ENCODE peak calls at places on chromosomes 4 and X, in nine cellular contexts. Q, N, Z, E, A, F, D, T and K are unnamed samples.

GRCh38 chr4:93828830-93829530 is 427 bp downstream of the ATOH1 start:
- DNase-seq in Q (no peak), N (no peak), Z (no peak), E (no peak), A (peak; percentile 67), F (no peak), D (no peak), T (no peak), K (no peak)

GRCh38 chrX:1610166-1610565 is 4.7 kb upstream of the ASMT start:
- DNase-seq in Q (no peak), N (no peak), Z (no peak), E (no peak), A (no peak), F (no peak), D (no peak), T (no peak), K (no peak)

GRCh38 chr4:79331126-79331876 is 5.4 kb upstream of the NAA11 start:
- DNase-seq in Q (no peak), N (no peak), Z (no peak), E (no peak), A (no peak), F (no peak), D (no peak), T (no peak), K (no peak)

GRCh38 chr4:100742045-100742444 is 224.2 kb upstream of the EMCN start:
- DNase-seq in Q (peak; percentile 13), N (peak; percentile 6), Z (no peak), E (no peak), A (peak; percentile 4), F (no peak), D (no peak), T (no peak), K (no peak)

GRCh38 chr4:43339435-43339834 is 446.9 kb downstream of the GRXCR1 start:
- DNase-seq in Q (no peak), N (peak; percentile 28), Z (no peak), E (no peak), A (no peak), F (no peak), D (no peak), T (no peak), K (no peak)

GRCh38 chrX:55839480-55839879 is 121.9 kb downstream of the RRAGB start:
- DNase-seq in Q (no peak), N (no peak), Z (no peak), E (no peak), A (peak; percentile 5), F (no peak), D (no peak), T (no peak), K (no peak)

GRCh38 chrX:1727531-1728027 is 112.7 kb downstream of the ASMT start:
- DNase-seq in Q (no peak), N (no peak), Z (no peak), E (no peak), A (no peak), F (no peak), D (no peak), T (no peak), K (no peak)

GRCh38 chrX:100208076-100208475 is 202.0 kb downstream of the PCDH19 start:
- DNase-seq in Q (no peak), N (no peak), Z (no peak), E (no peak), A (no peak), F (no peak), D (no peak), T (no peak), K (no peak)

GRCh38 chrX:150506486-150506885 is 61.9 kb upstream of the MTM1 start:
- DNase-seq in Q (no peak), N (no peak), Z (no peak), E (no peak), A (no peak), F (no peak), D (no peak), T (no peak), K (no peak)

GRCh38 chr4:108058685-108059440 is 69.2 kb downstream of the HADH start:
- DNase-seq in Q (no peak), N (peak; percentile 72), Z (no peak), E (no peak), A (peak; percentile 28), F (no peak), D (no peak), T (no peak), K (peak; percentile 46)

GRCh38 chr4:24601121-24601520 is 16.8 kb upstream of the DHX15 start:
- DNase-seq in Q (no peak), N (no peak), Z (no peak), E (no peak), A (no peak), F (no peak), D (no peak), T (no peak), K (no peak)

GRCh38 chr4:3786196-3786869 is 20.1 kb downstream of the ADRA2C start:
- DNase-seq in Q (no peak), N (no peak), Z (no peak), E (no peak), A (no peak), F (peak; percentile 33), D (no peak), T (no peak), K (no peak)

GRCh38 chrX:13463608-13464007 is 105.8 kb upstream of the EGFL6 start:
- DNase-seq in Q (no peak), N (peak; percentile 83), Z (no peak), E (peak; percentile 76), A (no peak), F (no peak), D (peak; percentile 33), T (no peak), K (peak; percentile 86)

GRCh38 chr4:180900781-180901180 is 1342.4 kb upstream of the TENM3 start:
- DNase-seq in Q (no peak), N (no peak), Z (no peak), E (no peak), A (no peak), F (no peak), D (no peak), T (no peak), K (no peak)

GRCh38 chrX:31423575-31424284 is 351.9 kb upstream of the FTHL17 start:
- DNase-seq in Q (peak; percentile 2), N (peak; percentile 34), Z (no peak), E (peak; percentile 19), A (peak; percentile 60), F (peak; percentile 0), D (peak; percentile 42), T (no peak), K (peak; percentile 33)

GRCh38 chr4:85127653-85128052 is 161.2 kb upstream of the WDFY3 start:
- DNase-seq in Q (no peak), N (no peak), Z (peak; percentile 79), E (no peak), A (peak; percentile 88), F (no peak), D (no peak), T (no peak), K (no peak)

GRCh38 chrX:78125148-78125547 is 14.3 kb downstream of the TAF9B start:
- DNase-seq in Q (no peak), N (no peak), Z (no peak), E (no peak), A (no peak), F (no peak), D (no peak), T (no peak), K (no peak)

GRCh38 chr4:55069248-55069647 is 56.1 kb downstream of the KDR start:
- DNase-seq in Q (no peak), N (no peak), Z (no peak), E (no peak), A (no peak), F (no peak), D (no peak), T (no peak), K (no peak)

GRCh38 chr4:112978691-112979472 is 70.6 kb upstream of the ANK2 start:
- DNase-seq in Q (no peak), N (no peak), Z (no peak), E (no peak), A (no peak), F (no peak), D (no peak), T (no peak), K (no peak)

GRCh38 chr4:179595671-179596410 is 2153.6 kb upstream of the AGA start:
- DNase-seq in Q (peak; percentile 59), N (no peak), Z (no peak), E (no peak), A (no peak), F (no peak), D (no peak), T (no peak), K (no peak)